ENCODE peak calls at places on chromosomes 12 and 14, in ten cellular contexts. One of them, this sample, is unnamed.
A peak's percentile ranks its signal among the peaks of the same experiment; 100 is the strongest.

GRCh38 chr12:122106891-122107660 is 28.5 kb downstream of the MLXIP start:
- DNase-seq in GM12864: no peak
- DNase-seq in fibroblast of pulmonary artery: no peak
- DNase-seq in colonic mucosa: peak; percentile 82
- DNase-seq in Calu3: no peak
- DNase-seq in neural progenitor cell: no peak
- DNase-seq in fibroblast of mammary gland: peak; percentile 78
- DNase-seq in neural crest cell: no peak
- DNase-seq in astrocyte: peak; percentile 91
- DNase-seq in CD8-positive, alpha-beta T cell: no peak
- DNase-seq in this sample: no peak

GRCh38 chr14:68140111-68140741 is 320.6 kb downstream of the RAD51B start:
- DNase-seq in astrocyte: peak; percentile 100
- DNase-seq in fibroblast of pulmonary artery: peak; percentile 97
- DNase-seq in neural crest cell: no peak
- DNase-seq in GM12864: no peak
- DNase-seq in Calu3: peak; percentile 72
- DNase-seq in neural progenitor cell: peak; percentile 47
- DNase-seq in colonic mucosa: peak; percentile 74
- DNase-seq in fibroblast of mammary gland: peak; percentile 99
- DNase-seq in CD8-positive, alpha-beta T cell: no peak
- DNase-seq in this sample: peak; percentile 99

GRCh38 chr12:92186038-92186470 is 40.4 kb upstream of the BTG1 start:
- DNase-seq in colonic mucosa: no peak
- DNase-seq in CD8-positive, alpha-beta T cell: no peak
- DNase-seq in neural progenitor cell: no peak
- DNase-seq in fibroblast of mammary gland: no peak
- DNase-seq in astrocyte: no peak
- DNase-seq in fibroblast of pulmonary artery: no peak
- DNase-seq in GM12864: no peak
- DNase-seq in neural crest cell: no peak
- DNase-seq in Calu3: no peak
- DNase-seq in this sample: no peak

GRCh38 chr14:68685419-68686211 is 107.3 kb downstream of the ZFP36L1 start:
- DNase-seq in CD8-positive, alpha-beta T cell: peak; percentile 84
- DNase-seq in neural crest cell: no peak
- DNase-seq in colonic mucosa: no peak
- DNase-seq in GM12864: peak; percentile 78
- DNase-seq in fibroblast of mammary gland: peak; percentile 82
- DNase-seq in astrocyte: peak; percentile 92
- DNase-seq in Calu3: peak; percentile 51
- DNase-seq in neural progenitor cell: no peak
- DNase-seq in fibroblast of pulmonary artery: peak; percentile 66
- DNase-seq in this sample: peak; percentile 91

GRCh38 chr12:10366875-10367274 is 23.0 kb downstream of the KLRK1 start:
- DNase-seq in colonic mucosa: no peak
- DNase-seq in fibroblast of mammary gland: peak; percentile 59
- DNase-seq in fibroblast of pulmonary artery: peak; percentile 55
- DNase-seq in neural crest cell: no peak
- DNase-seq in neural progenitor cell: no peak
- DNase-seq in Calu3: no peak
- DNase-seq in CD8-positive, alpha-beta T cell: no peak
- DNase-seq in astrocyte: no peak
- DNase-seq in GM12864: no peak
- DNase-seq in this sample: no peak

GRCh38 chr14:37992489-37992888 is 215.2 kb upstream of the SSTR1 start:
- DNase-seq in GM12864: no peak
- DNase-seq in neural progenitor cell: no peak
- DNase-seq in fibroblast of mammary gland: no peak
- DNase-seq in Calu3: no peak
- DNase-seq in neural crest cell: no peak
- DNase-seq in fibroblast of pulmonary artery: no peak
- DNase-seq in colonic mucosa: no peak
- DNase-seq in astrocyte: no peak
- DNase-seq in CD8-positive, alpha-beta T cell: no peak
- DNase-seq in this sample: no peak

GRCh38 chr12:14399871-14400270 is 34.4 kb downstream of the ATF7IP start:
- DNase-seq in colonic mucosa: no peak
- DNase-seq in CD8-positive, alpha-beta T cell: no peak
- DNase-seq in neural crest cell: no peak
- DNase-seq in neural progenitor cell: no peak
- DNase-seq in GM12864: no peak
- DNase-seq in fibroblast of pulmonary artery: peak; percentile 52
- DNase-seq in Calu3: no peak
- DNase-seq in fibroblast of mammary gland: peak; percentile 56
- DNase-seq in astrocyte: peak; percentile 82
- DNase-seq in this sample: no peak

GRCh38 chr14:92425101-92425500 is 88.5 kb upstream of the RIN3 start:
- DNase-seq in neural progenitor cell: no peak
- DNase-seq in GM12864: no peak
- DNase-seq in CD8-positive, alpha-beta T cell: no peak
- DNase-seq in fibroblast of pulmonary artery: peak; percentile 60
- DNase-seq in Calu3: no peak
- DNase-seq in astrocyte: peak; percentile 61
- DNase-seq in neural crest cell: no peak
- DNase-seq in colonic mucosa: no peak
- DNase-seq in fibroblast of mammary gland: peak; percentile 79
- DNase-seq in this sample: peak; percentile 51

GRCh38 chr12:43957732-43958131 is 121.9 kb downstream of the TMEM117 start:
- DNase-seq in astrocyte: peak; percentile 40
- DNase-seq in Calu3: peak; percentile 25
- DNase-seq in GM12864: peak; percentile 8
- DNase-seq in CD8-positive, alpha-beta T cell: no peak
- DNase-seq in fibroblast of mammary gland: peak; percentile 71
- DNase-seq in colonic mucosa: no peak
- DNase-seq in neural progenitor cell: peak; percentile 59
- DNase-seq in neural crest cell: peak; percentile 10
- DNase-seq in fibroblast of pulmonary artery: peak; percentile 75
- DNase-seq in this sample: no peak

GRCh38 chr12:90024261-90024660 is 315.6 kb upstream of the ATP2B1 start:
- DNase-seq in Calu3: no peak
- DNase-seq in fibroblast of pulmonary artery: peak; percentile 13
- DNase-seq in CD8-positive, alpha-beta T cell: no peak
- DNase-seq in fibroblast of mammary gland: no peak
- DNase-seq in astrocyte: no peak
- DNase-seq in GM12864: no peak
- DNase-seq in neural progenitor cell: no peak
- DNase-seq in neural crest cell: no peak
- DNase-seq in colonic mucosa: no peak
- DNase-seq in this sample: no peak

GRCh38 chr14:81350344-81351096 is 49.6 kb downstream of the STON2 start:
- DNase-seq in colonic mucosa: no peak
- DNase-seq in neural progenitor cell: no peak
- DNase-seq in Calu3: no peak
- DNase-seq in fibroblast of pulmonary artery: no peak
- DNase-seq in GM12864: no peak
- DNase-seq in fibroblast of mammary gland: no peak
- DNase-seq in neural crest cell: no peak
- DNase-seq in CD8-positive, alpha-beta T cell: no peak
- DNase-seq in astrocyte: peak; percentile 54
- DNase-seq in this sample: no peak

GRCh38 chr12:12449533-12450025 is 92.7 kb downstream of the BORCS5 start:
- DNase-seq in fibroblast of mammary gland: peak; percentile 49
- DNase-seq in CD8-positive, alpha-beta T cell: no peak
- DNase-seq in neural crest cell: no peak
- DNase-seq in colonic mucosa: no peak
- DNase-seq in GM12864: no peak
- DNase-seq in astrocyte: no peak
- DNase-seq in Calu3: peak; percentile 80
- DNase-seq in fibroblast of pulmonary artery: peak; percentile 89
- DNase-seq in neural progenitor cell: no peak
- DNase-seq in this sample: no peak

GRCh38 chr12:28631831-28632230 is 441.6 kb downstream of the CCDC91 start:
- DNase-seq in neural crest cell: no peak
- DNase-seq in GM12864: no peak
- DNase-seq in Calu3: no peak
- DNase-seq in fibroblast of pulmonary artery: no peak
- DNase-seq in neural progenitor cell: no peak
- DNase-seq in colonic mucosa: no peak
- DNase-seq in CD8-positive, alpha-beta T cell: no peak
- DNase-seq in fibroblast of mammary gland: peak; percentile 3
- DNase-seq in astrocyte: peak; percentile 4
- DNase-seq in this sample: no peak

GRCh38 chr12:13211191-13211858 is 14.8 kb downstream of the EMP1 start:
- DNase-seq in GM12864: no peak
- DNase-seq in astrocyte: peak; percentile 76
- DNase-seq in fibroblast of pulmonary artery: peak; percentile 36
- DNase-seq in Calu3: no peak
- DNase-seq in neural crest cell: no peak
- DNase-seq in fibroblast of mammary gland: no peak
- DNase-seq in colonic mucosa: no peak
- DNase-seq in neural progenitor cell: no peak
- DNase-seq in CD8-positive, alpha-beta T cell: no peak
- DNase-seq in this sample: no peak

GRCh38 chr12:22333751-22334695 is 484 bp downstream of the ST8SIA1 start:
- DNase-seq in fibroblast of mammary gland: no peak
- DNase-seq in neural crest cell: peak; percentile 26
- DNase-seq in fibroblast of pulmonary artery: no peak
- DNase-seq in Calu3: no peak
- DNase-seq in neural progenitor cell: peak; percentile 41
- DNase-seq in GM12864: no peak
- DNase-seq in CD8-positive, alpha-beta T cell: peak; percentile 18
- DNase-seq in astrocyte: no peak
- DNase-seq in colonic mucosa: peak; percentile 24
- DNase-seq in this sample: no peak

GRCh38 chr12:84636801-84637285 is 275.8 kb downstream of the SLC6A15 start:
- DNase-seq in fibroblast of mammary gland: peak; percentile 28
- DNase-seq in neural crest cell: no peak
- DNase-seq in fibroblast of pulmonary artery: peak; percentile 42
- DNase-seq in CD8-positive, alpha-beta T cell: no peak
- DNase-seq in Calu3: no peak
- DNase-seq in colonic mucosa: no peak
- DNase-seq in astrocyte: peak; percentile 64
- DNase-seq in neural progenitor cell: no peak
- DNase-seq in GM12864: no peak
- DNase-seq in this sample: no peak

GRCh38 chr12:57243521-57244305 is 7.3 kb downstream of the STAC3 start:
- DNase-seq in fibroblast of mammary gland: peak; percentile 68
- DNase-seq in astrocyte: no peak
- DNase-seq in neural crest cell: peak; percentile 81
- DNase-seq in neural progenitor cell: peak; percentile 95
- DNase-seq in Calu3: peak; percentile 84
- DNase-seq in colonic mucosa: peak; percentile 88
- DNase-seq in CD8-positive, alpha-beta T cell: peak; percentile 84
- DNase-seq in GM12864: no peak
- DNase-seq in fibroblast of pulmonary artery: peak; percentile 74
- DNase-seq in this sample: no peak

GRCh38 chr14:71209888-71210287 is 302.6 kb downstream of the PCNX1 start:
- DNase-seq in colonic mucosa: no peak
- DNase-seq in Calu3: no peak
- DNase-seq in GM12864: no peak
- DNase-seq in fibroblast of pulmonary artery: no peak
- DNase-seq in astrocyte: no peak
- DNase-seq in CD8-positive, alpha-beta T cell: no peak
- DNase-seq in neural progenitor cell: no peak
- DNase-seq in neural crest cell: no peak
- DNase-seq in fibroblast of mammary gland: no peak
- DNase-seq in this sample: no peak

GRCh38 chr14:57879516-57879915 is 13.6 kb upstream of the SLC35F4 start:
- DNase-seq in GM12864: no peak
- DNase-seq in astrocyte: no peak
- DNase-seq in fibroblast of pulmonary artery: no peak
- DNase-seq in Calu3: no peak
- DNase-seq in colonic mucosa: no peak
- DNase-seq in neural progenitor cell: no peak
- DNase-seq in neural crest cell: no peak
- DNase-seq in CD8-positive, alpha-beta T cell: no peak
- DNase-seq in fibroblast of mammary gland: no peak
- DNase-seq in this sample: no peak

GRCh38 chr14:57883061-57883460 is 17.2 kb upstream of the SLC35F4 start:
- DNase-seq in Calu3: no peak
- DNase-seq in CD8-positive, alpha-beta T cell: no peak
- DNase-seq in GM12864: no peak
- DNase-seq in colonic mucosa: no peak
- DNase-seq in astrocyte: no peak
- DNase-seq in fibroblast of mammary gland: peak; percentile 24
- DNase-seq in fibroblast of pulmonary artery: no peak
- DNase-seq in neural progenitor cell: no peak
- DNase-seq in neural crest cell: no peak
- DNase-seq in this sample: no peak

GRCh38 chr14:57889245-57889644 is 23.4 kb upstream of the SLC35F4 start:
- DNase-seq in fibroblast of mammary gland: peak; percentile 83
- DNase-seq in CD8-positive, alpha-beta T cell: no peak
- DNase-seq in GM12864: no peak
- DNase-seq in astrocyte: peak; percentile 9
- DNase-seq in colonic mucosa: no peak
- DNase-seq in fibroblast of pulmonary artery: peak; percentile 36
- DNase-seq in neural crest cell: no peak
- DNase-seq in Calu3: peak; percentile 26
- DNase-seq in neural progenitor cell: no peak
- DNase-seq in this sample: peak; percentile 64

GRCh38 chr14:57884175-57884574 is 18.3 kb upstream of the SLC35F4 start:
- DNase-seq in neural crest cell: no peak
- DNase-seq in GM12864: no peak
- DNase-seq in colonic mucosa: no peak
- DNase-seq in Calu3: no peak
- DNase-seq in astrocyte: no peak
- DNase-seq in CD8-positive, alpha-beta T cell: no peak
- DNase-seq in fibroblast of pulmonary artery: peak; percentile 8
- DNase-seq in fibroblast of mammary gland: peak; percentile 30
- DNase-seq in neural progenitor cell: no peak
- DNase-seq in this sample: no peak
- TF ChIP-seq CTCF in neural crest cell: peak; percentile 47
- TF ChIP-seq CTCF in GM12864: no peak
- TF ChIP-seq CTCF in colonic mucosa: no peak
- TF ChIP-seq CTCF in Calu3: peak; percentile 21
- TF ChIP-seq CTCF in astrocyte: no peak
- TF ChIP-seq CTCF in CD8-positive, alpha-beta T cell: no peak
- TF ChIP-seq CTCF in fibroblast of pulmonary artery: peak; percentile 32
- TF ChIP-seq CTCF in fibroblast of mammary gland: peak; percentile 36
- TF ChIP-seq CTCF in neural progenitor cell: peak; percentile 29
- TF ChIP-seq CTCF in this sample: peak; percentile 41

GRCh38 chr14:93543766-93544165 is 113.0 kb downstream of the UNC79 start:
- DNase-seq in CD8-positive, alpha-beta T cell: no peak
- DNase-seq in neural crest cell: no peak
- DNase-seq in fibroblast of pulmonary artery: peak; percentile 48
- DNase-seq in neural progenitor cell: peak; percentile 24
- DNase-seq in astrocyte: no peak
- DNase-seq in fibroblast of mammary gland: peak; percentile 42
- DNase-seq in Calu3: no peak
- DNase-seq in colonic mucosa: no peak
- DNase-seq in GM12864: no peak
- DNase-seq in this sample: no peak
- TF ChIP-seq CTCF in CD8-positive, alpha-beta T cell: no peak
- TF ChIP-seq CTCF in neural crest cell: peak; percentile 66
- TF ChIP-seq CTCF in fibroblast of pulmonary artery: peak; percentile 41
- TF ChIP-seq CTCF in neural progenitor cell: peak; percentile 57
- TF ChIP-seq CTCF in astrocyte: peak; percentile 38
- TF ChIP-seq CTCF in fibroblast of mammary gland: peak; percentile 46
- TF ChIP-seq CTCF in Calu3: no peak
- TF ChIP-seq CTCF in colonic mucosa: peak; percentile 17
- TF ChIP-seq CTCF in GM12864: peak; percentile 28
- TF ChIP-seq CTCF in this sample: peak; percentile 60

GRCh38 chr14:102826161-102826560 is 48.9 kb downstream of the TRAF3 start:
- DNase-seq in CD8-positive, alpha-beta T cell: no peak
- DNase-seq in neural progenitor cell: no peak
- DNase-seq in neural crest cell: no peak
- DNase-seq in astrocyte: no peak
- DNase-seq in colonic mucosa: no peak
- DNase-seq in Calu3: no peak
- DNase-seq in GM12864: no peak
- DNase-seq in fibroblast of pulmonary artery: no peak
- DNase-seq in fibroblast of mammary gland: no peak
- DNase-seq in this sample: no peak
- TF ChIP-seq CTCF in CD8-positive, alpha-beta T cell: no peak
- TF ChIP-seq CTCF in neural progenitor cell: no peak
- TF ChIP-seq CTCF in neural crest cell: no peak
- TF ChIP-seq CTCF in astrocyte: no peak
- TF ChIP-seq CTCF in colonic mucosa: no peak
- TF ChIP-seq CTCF in Calu3: no peak
- TF ChIP-seq CTCF in GM12864: no peak
- TF ChIP-seq CTCF in fibroblast of pulmonary artery: no peak
- TF ChIP-seq CTCF in fibroblast of mammary gland: no peak
- TF ChIP-seq CTCF in this sample: no peak

GRCh38 chr12:51591020-51591901 is at the start of gene SCN8A:
- DNase-seq in astrocyte: peak; percentile 39
- DNase-seq in neural progenitor cell: peak; percentile 95
- DNase-seq in neural crest cell: peak; percentile 70
- DNase-seq in CD8-positive, alpha-beta T cell: peak; percentile 30
- DNase-seq in Calu3: peak; percentile 61
- DNase-seq in fibroblast of mammary gland: peak; percentile 29
- DNase-seq in colonic mucosa: peak; percentile 23
- DNase-seq in GM12864: no peak
- DNase-seq in fibroblast of pulmonary artery: peak; percentile 11
- DNase-seq in this sample: no peak
- TF ChIP-seq CTCF in astrocyte: no peak
- TF ChIP-seq CTCF in neural progenitor cell: no peak
- TF ChIP-seq CTCF in neural crest cell: no peak
- TF ChIP-seq CTCF in CD8-positive, alpha-beta T cell: no peak
- TF ChIP-seq CTCF in Calu3: no peak
- TF ChIP-seq CTCF in fibroblast of mammary gland: no peak
- TF ChIP-seq CTCF in colonic mucosa: no peak
- TF ChIP-seq CTCF in GM12864: no peak
- TF ChIP-seq CTCF in fibroblast of pulmonary artery: no peak
- TF ChIP-seq CTCF in this sample: no peak